ENCODE peak calls at places on chromosomes 6 and 20, in four cellular contexts. Q, A, O and I are unnamed samples.

GRCh38 chr6:128567029-128567428 is 46.6 kb upstream of the PTPRK start:
- DNase-seq in Q (peak; percentile 15), A (no peak), O (no peak), I (no peak)

GRCh38 chr6:17829905-17830304 is 123.2 kb upstream of the NUP153 start:
- DNase-seq in Q (no peak), A (no peak), O (no peak), I (no peak)

GRCh38 chr6:41093729-41094128 is 21.0 kb downstream of the NFYA start:
- DNase-seq in Q (peak; percentile 35), A (no peak), O (no peak), I (no peak)

GRCh38 chr6:134288538-134289203 is 29.2 kb downstream of the SGK1 start:
- DNase-seq in Q (peak; percentile 58), A (no peak), O (no peak), I (no peak)

GRCh38 chr20:17372831-17373440 is 146.1 kb downstream of the PCSK2 start:
- DNase-seq in Q (no peak), A (no peak), O (no peak), I (no peak)

GRCh38 chr20:18443841-18444240 is 23.0 kb downstream of the DZANK1 start:
- DNase-seq in Q (no peak), A (peak; percentile 9), O (no peak), I (no peak)

GRCh38 chr6:87237804-87238203 is 82.4 kb downstream of the ZNF292 start:
- DNase-seq in Q (peak; percentile 42), A (no peak), O (no peak), I (peak; percentile 18)

GRCh38 chr6:3347826-3348225 is 89.1 kb downstream of the PSMG4 start:
- DNase-seq in Q (no peak), A (no peak), O (no peak), I (no peak)

GRCh38 chr6:166058064-166058739 is 109.4 kb downstream of the TBXT start:
- DNase-seq in Q (no peak), A (no peak), O (no peak), I (no peak)

GRCh38 chr6:14664616-14665315 is 547.2 kb downstream of the CD83 start:
- DNase-seq in Q (no peak), A (no peak), O (no peak), I (no peak)

GRCh38 chr6:36131517-36132220 is 1.4 kb downstream of the MAPK13 start:
- DNase-seq in Q (peak; percentile 45), A (peak; percentile 30), O (peak; percentile 28), I (peak; percentile 88)

GRCh38 chr20:12072221-12072944 is 154.7 kb downstream of the BTBD3 start:
- DNase-seq in Q (no peak), A (no peak), O (no peak), I (no peak)

GRCh38 chr6:5174756-5175155 is 86.0 kb downstream of the LYRM4 start:
- DNase-seq in Q (no peak), A (no peak), O (no peak), I (no peak)

GRCh38 chr20:43102394-43102793 is 87.3 kb downstream of the PTPRT start:
- DNase-seq in Q (no peak), A (no peak), O (no peak), I (no peak)

GRCh38 chr20:5667703-5668528 is 82.3 kb upstream of the SHLD1 start:
- DNase-seq in Q (no peak), A (no peak), O (no peak), I (no peak)

GRCh38 chr20:16518068-16518783 is 55.0 kb downstream of the KIF16B start:
- DNase-seq in Q (peak; percentile 50), A (peak; percentile 53), O (no peak), I (peak; percentile 18)

GRCh38 chr20:50645253-50646068 is 45.9 kb downstream of the RIPOR3 start:
- DNase-seq in Q (peak; percentile 98), A (no peak), O (no peak), I (no peak)

GRCh38 chr20:18056174-18057105 is 1.3 kb downstream of the OVOL2 start:
- DNase-seq in Q (no peak), A (no peak), O (no peak), I (peak; percentile 18)